ENCODE peak calls at places on chromosomes 4 and X, in four cellular contexts. One of them, this sample, is unnamed.

GRCh38 chr4:85127653-85128052 is 161.2 kb upstream of the WDFY3 start:
- DNase-seq in dorsolateral prefrontal cortex: no peak
- DNase-seq in A673: peak; percentile 47
- DNase-seq in suprapubic skin: no peak
- DNase-seq in this sample: peak; percentile 5

GRCh38 chrX:39152106-39152649 is 350.9 kb downstream of the MID1IP1 start:
- DNase-seq in suprapubic skin: no peak
- DNase-seq in A673: peak; percentile 42
- DNase-seq in dorsolateral prefrontal cortex: no peak
- DNase-seq in this sample: no peak

GRCh38 chr4:161841759-161842158 is 322.0 kb downstream of the FSTL5 start:
- DNase-seq in A673: no peak
- DNase-seq in suprapubic skin: no peak
- DNase-seq in dorsolateral prefrontal cortex: no peak
- DNase-seq in this sample: no peak

GRCh38 chr4:85779165-85779564 is 304.2 kb downstream of the ARHGAP24 start:
- DNase-seq in dorsolateral prefrontal cortex: no peak
- DNase-seq in suprapubic skin: no peak
- DNase-seq in A673: no peak
- DNase-seq in this sample: no peak

GRCh38 chrX:149145845-149146285 is 359.2 kb downstream of the IDS start:
- DNase-seq in A673: peak; percentile 55
- DNase-seq in suprapubic skin: no peak
- DNase-seq in dorsolateral prefrontal cortex: no peak
- DNase-seq in this sample: no peak

GRCh38 chrX:43741843-43742573 is 85.9 kb downstream of the MAOA start:
- DNase-seq in A673: peak; percentile 45
- DNase-seq in dorsolateral prefrontal cortex: no peak
- DNase-seq in suprapubic skin: no peak
- DNase-seq in this sample: no peak

GRCh38 chr4:26204249-26204825 is 116.5 kb upstream of the RBPJ start:
- DNase-seq in A673: no peak
- DNase-seq in suprapubic skin: no peak
- DNase-seq in dorsolateral prefrontal cortex: no peak
- DNase-seq in this sample: no peak

GRCh38 chrX:18701621-18702361 is 5.7 kb upstream of the PPEF1 start:
- DNase-seq in dorsolateral prefrontal cortex: no peak
- DNase-seq in A673: no peak
- DNase-seq in suprapubic skin: no peak
- DNase-seq in this sample: no peak

GRCh38 chr4:111773858-111774257 is 371.4 kb upstream of the FAM241A start:
- DNase-seq in dorsolateral prefrontal cortex: no peak
- DNase-seq in suprapubic skin: no peak
- DNase-seq in A673: peak; percentile 76
- DNase-seq in this sample: no peak

GRCh38 chrX:153494541-153495361 is at the start of gene BGN:
- DNase-seq in A673: peak; percentile 62
- DNase-seq in suprapubic skin: no peak
- DNase-seq in dorsolateral prefrontal cortex: peak; percentile 34
- DNase-seq in this sample: no peak

GRCh38 chrX:54042609-54043010 is 1.7 kb downstream of the PHF8 start:
- DNase-seq in dorsolateral prefrontal cortex: peak; percentile 15
- DNase-seq in suprapubic skin: peak; percentile 62
- DNase-seq in A673: peak; percentile 64
- DNase-seq in this sample: no peak

GRCh38 chr4:58063761-58064160 is 953.6 kb upstream of the IGFBP7 start:
- DNase-seq in suprapubic skin: no peak
- DNase-seq in dorsolateral prefrontal cortex: no peak
- DNase-seq in A673: no peak
- DNase-seq in this sample: no peak

GRCh38 chr4:42412251-42412650 is 15.0 kb downstream of the SHISA3 start:
- DNase-seq in A673: peak; percentile 43
- DNase-seq in suprapubic skin: no peak
- DNase-seq in dorsolateral prefrontal cortex: no peak
- DNase-seq in this sample: no peak

GRCh38 chr4:56055027-56055976 is 106.6 kb downstream of the CEP135 start:
- DNase-seq in dorsolateral prefrontal cortex: no peak
- DNase-seq in suprapubic skin: no peak
- DNase-seq in A673: no peak
- DNase-seq in this sample: no peak

GRCh38 chr4:17098401-17098800 is 200.0 kb upstream of the LDB2 start:
- DNase-seq in A673: peak; percentile 11
- DNase-seq in dorsolateral prefrontal cortex: no peak
- DNase-seq in suprapubic skin: no peak
- DNase-seq in this sample: no peak

GRCh38 chr4:89196056-89196674 is 84.8 kb downstream of the TIGD2 start:
- DNase-seq in A673: peak; percentile 0
- DNase-seq in suprapubic skin: no peak
- DNase-seq in dorsolateral prefrontal cortex: no peak
- DNase-seq in this sample: no peak

GRCh38 chrX:49756692-49757091 is 60.9 kb upstream of the PAGE1 start:
- DNase-seq in dorsolateral prefrontal cortex: no peak
- DNase-seq in A673: no peak
- DNase-seq in suprapubic skin: no peak
- DNase-seq in this sample: no peak

GRCh38 chr4:81109356-81109755 is 78.8 kb downstream of the BMP3 start:
- DNase-seq in A673: no peak
- DNase-seq in suprapubic skin: no peak
- DNase-seq in dorsolateral prefrontal cortex: no peak
- DNase-seq in this sample: no peak

GRCh38 chr4:108249397-108249796 is 80.7 kb upstream of the LEF1 start:
- DNase-seq in suprapubic skin: no peak
- DNase-seq in dorsolateral prefrontal cortex: no peak
- DNase-seq in A673: no peak
- DNase-seq in this sample: no peak
- H3K27ac ChIP-seq in suprapubic skin: no peak overlapping the region
- H3K27ac ChIP-seq in dorsolateral prefrontal cortex: no peak overlapping the region
- H3K27ac ChIP-seq in A673: no peak overlapping the region
- H3K27ac ChIP-seq in this sample: no peak overlapping the region

GRCh38 chr4:1792832-1793495 is at the start of gene FGFR3:
- DNase-seq in dorsolateral prefrontal cortex: no peak
- DNase-seq in suprapubic skin: no peak
- DNase-seq in A673: peak; percentile 73
- DNase-seq in this sample: no peak

GRCh38 chr4:1792158-1792831 is 798 bp upstream of the FGFR3 start:
- DNase-seq in dorsolateral prefrontal cortex: no peak
- DNase-seq in A673: no peak
- DNase-seq in suprapubic skin: no peak
- DNase-seq in this sample: no peak

GRCh38 chr4:1794809-1795303 is 1.8 kb downstream of the FGFR3 start:
- DNase-seq in A673: no peak
- DNase-seq in suprapubic skin: no peak
- DNase-seq in dorsolateral prefrontal cortex: no peak
- DNase-seq in this sample: no peak

GRCh38 chr4:1793940-1794808 is 1.1 kb downstream of the FGFR3 start:
- DNase-seq in dorsolateral prefrontal cortex: no peak
- DNase-seq in A673: no peak
- DNase-seq in suprapubic skin: no peak
- DNase-seq in this sample: no peak

GRCh38 chr4:1793496-1793840 is 375 bp downstream of the FGFR3 start:
- DNase-seq in A673: peak; percentile 65
- DNase-seq in suprapubic skin: no peak
- DNase-seq in dorsolateral prefrontal cortex: no peak
- DNase-seq in this sample: no peak
- H3K27ac ChIP-seq in A673: no peak overlapping the region
- H3K27ac ChIP-seq in suprapubic skin: peak overlapping the region; percentile 77
- H3K27ac ChIP-seq in dorsolateral prefrontal cortex: no peak overlapping the region
- H3K27ac ChIP-seq in this sample: no peak overlapping the region

DNA sequence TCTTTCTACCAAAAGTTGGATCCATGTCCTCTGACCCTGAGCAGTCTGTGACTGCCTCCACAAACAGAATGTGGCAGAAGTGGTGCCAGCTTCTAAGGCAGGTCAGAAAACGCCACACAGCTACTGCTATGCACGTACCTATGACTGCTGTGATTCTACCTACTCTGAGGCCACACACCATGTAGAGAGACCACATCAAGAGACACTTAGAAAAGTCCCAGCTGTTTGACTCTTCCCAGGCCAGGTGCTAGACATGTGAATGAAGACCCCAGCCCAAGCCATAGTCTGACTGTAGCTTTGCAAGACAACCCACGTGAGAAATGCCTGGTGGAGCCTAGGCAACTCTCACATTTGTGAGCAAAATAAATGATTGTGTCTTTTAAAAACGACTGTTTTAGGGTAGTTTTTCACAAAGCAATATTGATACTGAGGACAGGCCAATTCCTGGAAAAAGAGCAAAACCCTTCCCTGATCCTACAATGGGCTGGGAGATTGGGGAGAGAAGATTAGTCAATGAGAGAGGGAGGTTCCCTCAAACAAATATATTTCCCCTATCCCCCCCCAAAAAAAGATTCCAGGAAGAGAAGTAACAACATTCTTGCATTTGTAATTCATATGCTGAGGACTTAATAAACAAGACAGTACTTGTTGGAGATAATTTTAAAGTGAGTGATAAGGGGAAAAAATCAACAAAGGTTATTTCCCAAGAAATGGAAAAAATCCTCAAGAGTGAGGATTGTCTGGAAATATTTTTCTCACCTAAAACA is 33.3 kb downstream of the FRYL start:
- DNase-seq in suprapubic skin: no peak
- DNase-seq in dorsolateral prefrontal cortex: no peak
- DNase-seq in A673: no peak
- DNase-seq in this sample: peak; percentile 18
- H3K27ac ChIP-seq in suprapubic skin: no peak overlapping the region
- H3K27ac ChIP-seq in dorsolateral prefrontal cortex: no peak overlapping the region
- H3K27ac ChIP-seq in A673: no peak overlapping the region
- H3K27ac ChIP-seq in this sample: peak overlapping the region; percentile 76

GRCh38 chr4:76232681-76233080 is 18.8 kb upstream of the FAM47E start:
- DNase-seq in dorsolateral prefrontal cortex: no peak
- DNase-seq in A673: no peak
- DNase-seq in suprapubic skin: no peak
- DNase-seq in this sample: no peak

GRCh38 chr4:76233534-76233933 is 18.0 kb upstream of the FAM47E start:
- DNase-seq in dorsolateral prefrontal cortex: no peak
- DNase-seq in A673: no peak
- DNase-seq in suprapubic skin: no peak
- DNase-seq in this sample: no peak

GRCh38 chr4:76233967-76234678 is 17.4 kb upstream of the FAM47E start:
- DNase-seq in suprapubic skin: no peak
- DNase-seq in A673: no peak
- DNase-seq in dorsolateral prefrontal cortex: no peak
- DNase-seq in this sample: no peak

GRCh38 chr4:76234679-76235044 is 16.9 kb upstream of the FAM47E start:
- DNase-seq in A673: no peak
- DNase-seq in dorsolateral prefrontal cortex: no peak
- DNase-seq in suprapubic skin: no peak
- DNase-seq in this sample: no peak

DNA sequence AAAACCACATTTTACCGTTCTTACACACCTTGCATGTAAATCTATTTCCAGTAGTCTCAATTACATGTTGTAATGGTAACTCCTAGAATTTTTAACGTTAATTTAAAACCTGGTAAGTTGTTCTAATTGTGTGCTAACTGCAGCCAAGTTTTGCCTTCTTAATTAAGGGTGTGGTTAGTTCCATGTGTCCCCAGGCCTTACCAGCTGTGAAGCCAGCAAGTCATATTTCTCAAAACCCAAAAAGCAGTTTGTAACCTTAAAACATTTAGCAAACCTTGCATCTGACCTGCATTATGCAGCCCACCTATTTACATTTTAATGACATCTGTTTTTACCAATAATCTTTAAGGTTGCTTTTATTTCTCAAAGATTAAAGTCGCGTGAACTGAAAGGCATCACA is 18.4 kb upstream of the FAM47E start:
- DNase-seq in dorsolateral prefrontal cortex: no peak
- DNase-seq in A673: no peak
- DNase-seq in suprapubic skin: no peak
- DNase-seq in this sample: no peak
- H3K27ac ChIP-seq in dorsolateral prefrontal cortex: no peak overlapping the region
- H3K27ac ChIP-seq in A673: no peak overlapping the region
- H3K27ac ChIP-seq in suprapubic skin: peak overlapping the region; percentile 73
- H3K27ac ChIP-seq in this sample: no peak overlapping the region